ENCODE peak calls at places on chromosomes 1 and 21, in eight cellular contexts. T, X, V, Q, Z, S, H and W are unnamed samples.

GRCh38 chr1:113674591-113674990 is 84.7 kb downstream of the PHTF1 start:
- DNase-seq in T (no peak), X (no peak), V (no peak), Q (no peak), Z (peak; percentile 55), S (no peak), H (no peak), W (no peak)

GRCh38 chr1:208079161-208079560 is 165.0 kb downstream of the PLXNA2 start:
- DNase-seq in T (no peak), X (no peak), V (no peak), Q (no peak), Z (no peak), S (no peak), H (no peak), W (no peak)

GRCh38 chr1:180230791-180231505 is 884 bp downstream of the LHX4 start:
- DNase-seq in T (no peak), X (peak; percentile 46), V (peak; percentile 61), Q (peak; percentile 55), Z (peak; percentile 51), S (no peak), H (no peak), W (no peak)

GRCh38 chr1:234743866-234744581 is 134.0 kb upstream of the IRF2BP2 start:
- DNase-seq in T (no peak), X (peak; percentile 20), V (no peak), Q (no peak), Z (peak; percentile 24), S (no peak), H (no peak), W (peak; percentile 91)

GRCh38 chr21:38669186-38669585 is 136.5 kb upstream of the ETS2 start:
- DNase-seq in T (no peak), X (peak; percentile 42), V (peak; percentile 42), Q (no peak), Z (peak; percentile 30), S (no peak), H (no peak), W (peak; percentile 15)

GRCh38 chr1:54095543-54096286 is 42.3 kb downstream of the TCEANC2 start:
- DNase-seq in T (no peak), X (no peak), V (no peak), Q (no peak), Z (no peak), S (no peak), H (no peak), W (no peak)

GRCh38 chr21:39630827-39631226 is 18.1 kb downstream of the B3GALT5 start:
- DNase-seq in T (no peak), X (no peak), V (peak; percentile 61), Q (no peak), Z (peak; percentile 3), S (no peak), H (no peak), W (no peak)

GRCh38 chr1:200359610-200360163 is 50.1 kb downstream of the ZNF281 start:
- DNase-seq in T (no peak), X (no peak), V (peak; percentile 72), Q (no peak), Z (peak; percentile 83), S (no peak), H (no peak), W (no peak)

GRCh38 chr1:18554597-18554996 is 73.9 kb downstream of the KLHDC7A start:
- DNase-seq in T (no peak), X (no peak), V (no peak), Q (no peak), Z (no peak), S (no peak), H (no peak), W (no peak)

GRCh38 chr1:7408771-7409150 is 362.3 kb upstream of the VAMP3 start:
- DNase-seq in T (peak; percentile 30), X (no peak), V (no peak), Q (peak; percentile 22), Z (no peak), S (no peak), H (no peak), W (no peak)

GRCh38 chr1:199901341-199901740 is 126.2 kb upstream of the NR5A2 start:
- DNase-seq in T (no peak), X (no peak), V (no peak), Q (no peak), Z (no peak), S (no peak), H (no peak), W (no peak)

GRCh38 chr21:27320868-27321267 is 354.0 kb upstream of the ADAMTS5 start:
- DNase-seq in T (no peak), X (no peak), V (no peak), Q (no peak), Z (no peak), S (no peak), H (no peak), W (no peak)

DNA sequence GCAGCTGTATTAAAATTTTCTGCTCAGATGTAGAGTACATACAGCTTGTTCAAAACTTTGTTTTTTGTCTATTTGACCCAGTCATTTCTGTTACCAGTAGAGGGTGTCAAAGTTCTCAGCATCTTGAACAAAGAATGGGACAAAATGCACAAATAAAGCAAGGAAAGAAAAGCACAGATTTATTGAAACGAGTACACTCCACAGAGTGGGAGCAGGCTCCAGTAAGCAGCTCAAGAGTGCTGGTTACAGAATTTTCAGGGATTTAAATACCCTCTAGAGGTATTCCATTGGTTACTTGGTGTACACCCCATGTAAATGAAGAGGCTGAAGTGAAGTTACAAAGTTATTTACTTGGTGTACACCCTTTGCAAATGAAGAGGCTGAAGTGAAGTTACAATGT is 8.9 kb upstream of the PRMT6 start:
- DNase-seq in T (no peak), X (no peak), V (peak; percentile 5), Q (no peak), Z (no peak), S (no peak), H (no peak), W (no peak)
- TF ChIP-seq CTCF in T (no peak), X (no peak), V (no peak), Q (no peak), Z (peak; percentile 5), S (no peak), H (no peak), W (no peak)

DNA sequence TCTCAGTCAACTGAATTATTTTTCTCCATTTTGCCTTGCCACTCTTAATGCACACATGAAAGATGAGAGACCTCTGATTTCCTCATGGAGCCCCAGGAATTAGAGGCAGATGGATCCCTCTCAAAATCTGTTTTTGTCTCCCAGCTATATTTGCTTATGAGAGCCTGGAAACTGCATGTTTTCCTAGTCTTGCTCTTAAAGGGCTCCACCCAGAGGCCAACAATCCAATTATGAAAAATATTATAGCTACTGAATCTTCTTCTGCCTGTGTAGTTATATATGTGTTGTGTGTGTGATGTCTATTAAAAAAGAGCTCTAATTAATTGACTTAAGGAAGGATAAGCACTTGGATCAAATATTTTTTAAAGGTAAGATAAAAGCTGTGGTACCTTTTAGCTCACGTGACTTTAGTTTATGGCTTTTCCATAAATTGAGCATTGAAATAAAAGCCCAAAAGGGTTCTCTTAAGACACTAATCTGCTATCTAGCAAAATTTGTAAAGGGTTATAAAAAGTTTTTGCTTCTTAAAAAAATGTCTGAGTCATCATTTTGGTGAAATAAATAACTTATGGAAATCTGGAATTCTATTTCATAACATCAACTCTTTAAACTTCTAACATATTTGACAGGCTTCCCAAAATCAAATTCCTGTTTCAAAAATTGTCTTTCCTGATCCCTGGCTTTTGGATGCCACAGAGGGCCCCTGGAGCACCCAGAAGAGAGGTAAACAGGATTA is 31.2 kb upstream of the TSPEAR start:
- DNase-seq in T (no peak), X (no peak), V (no peak), Q (no peak), Z (peak; percentile 4), S (no peak), H (no peak), W (no peak)
- TF ChIP-seq CTCF in T (no peak), X (peak; percentile 31), V (peak; percentile 37), Q (no peak), Z (peak; percentile 17), S (no peak), H (peak; percentile 56), W (peak; percentile 23)

DNA sequence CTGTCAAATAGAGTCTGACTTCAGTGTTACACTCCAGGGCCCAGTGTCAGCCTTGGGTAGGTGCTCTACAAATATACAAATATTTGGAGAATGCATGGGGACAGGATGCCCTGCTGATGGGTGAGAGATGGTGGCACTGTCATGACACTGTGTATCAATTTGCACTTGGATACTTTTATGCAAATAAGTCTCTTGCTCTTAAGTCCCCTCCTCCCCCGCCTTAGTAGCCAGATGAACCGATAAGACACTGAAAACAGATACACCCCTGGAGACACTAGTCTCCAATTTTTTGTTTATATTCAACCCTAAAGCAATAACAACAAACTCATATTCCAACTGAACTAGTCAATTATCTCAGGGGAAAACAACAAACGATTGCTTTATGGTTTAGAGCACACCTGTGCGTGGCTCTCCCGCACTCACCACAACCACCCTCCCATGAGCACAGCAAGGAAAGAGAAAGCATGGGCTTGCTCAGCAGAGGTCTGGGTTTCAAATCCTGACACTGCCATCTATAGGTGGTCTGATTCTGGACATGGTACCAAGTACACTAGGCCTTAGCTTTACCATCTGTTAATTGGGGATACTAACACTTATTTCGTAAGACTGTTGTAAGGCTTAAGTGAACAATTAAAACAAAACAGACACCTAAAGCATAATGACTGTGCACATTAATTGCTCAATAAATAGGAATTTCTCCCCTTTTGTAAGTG is 50.3 kb downstream of the HIVEP3 start:
- DNase-seq in T (no peak), X (no peak), V (no peak), Q (no peak), Z (no peak), S (no peak), H (no peak), W (no peak)
- TF ChIP-seq CTCF in T (no peak), X (no peak), V (no peak), Q (no peak), Z (no peak), S (no peak), H (no peak), W (no peak)

GRCh38 chr1:23380719-23381118 is 11.1 kb upstream of the ZNF436 start:
- DNase-seq in T (no peak), X (no peak), V (peak; percentile 69), Q (no peak), Z (no peak), S (no peak), H (no peak), W (no peak)
- TF ChIP-seq CTCF in T (no peak), X (no peak), V (no peak), Q (no peak), Z (no peak), S (no peak), H (no peak), W (no peak)

GRCh38 chr1:247043406-247043805 is 35.2 kb downstream of the ZNF670 start:
- DNase-seq in T (no peak), X (no peak), V (no peak), Q (no peak), Z (no peak), S (no peak), H (no peak), W (no peak)
- TF ChIP-seq CTCF in T (no peak), X (no peak), V (no peak), Q (no peak), Z (no peak), S (no peak), H (no peak), W (no peak)

GRCh38 chr1:63189677-63190076 is 132.7 kb upstream of the FOXD3 start:
- DNase-seq in T (no peak), X (no peak), V (no peak), Q (no peak), Z (no peak), S (no peak), H (no peak), W (no peak)
- TF ChIP-seq CTCF in T (no peak), X (peak; percentile 34), V (no peak), Q (no peak), Z (peak; percentile 18), S (no peak), H (peak; percentile 48), W (no peak)